ENCODE peak calls at places on chromosomes 13 and 19, in six cellular contexts. P, X, L, U, Z and M are unnamed samples. For H3K4me1, the result is how much of the 10 kb centered on the place peaks cover.

GRCh38 chr13:103238441-103238840 is 172.2 kb upstream of the SLC10A2 start:
- DNase-seq in P (no peak), X (no peak), L (no peak), U (no peak), Z (no peak), M (no peak)

GRCh38 chr13:101455863-101456262 is 3.4 kb downstream of the ITGBL1 start:
- DNase-seq in P (no peak), X (no peak), L (no peak), U (no peak), Z (no peak), M (no peak)

GRCh38 chr13:69264362-69265334 is 843.0 kb upstream of the ATXN8OS start:
- DNase-seq in P (no peak), X (no peak), L (no peak), U (no peak), Z (no peak), M (no peak)

GRCh38 chr13:39952244-39953233 is 297.1 kb downstream of the COG6 start:
- DNase-seq in P (no peak), X (peak), L (no peak), U (no peak), Z (no peak), M (no peak)

GRCh38 chr19:55563261-55563690 is 17.4 kb downstream of the ZNF579 start:
- DNase-seq in P (no peak), X (peak), L (no peak), U (no peak), Z (no peak), M (no peak)

GRCh38 chr13:79434578-79434977 is 28.5 kb upstream of the RBM26 start:
- DNase-seq in P (no peak), X (no peak), L (no peak), U (no peak), Z (no peak), M (no peak)

GRCh38 chr19:2280633-2281264 is 1.2 kb downstream of the PEAK3 start:
- DNase-seq in P (no peak), X (peak), L (no peak), U (no peak), Z (no peak), M (no peak)

GRCh38 chr13:38979891-38980627 is 10.6 kb downstream of the STOML3 start:
- DNase-seq in P (peak), X (peak), L (no peak), U (no peak), Z (no peak), M (no peak)

GRCh38 chr19:38211206-38211605 is 12.8 kb downstream of the DPF1 start:
- DNase-seq in P (no peak), X (no peak), L (no peak), U (no peak), Z (no peak), M (no peak)

GRCh38 chr19:3405261-3405653 is 38.9 kb downstream of the NFIC start:
- DNase-seq in P (no peak), X (no peak), L (no peak), U (no peak), Z (no peak), M (no peak)
- H3K4me1 ChIP-seq in P (under half), X (half or more), L (under half), U (half or more), Z (under half), M (under half)

DNA sequence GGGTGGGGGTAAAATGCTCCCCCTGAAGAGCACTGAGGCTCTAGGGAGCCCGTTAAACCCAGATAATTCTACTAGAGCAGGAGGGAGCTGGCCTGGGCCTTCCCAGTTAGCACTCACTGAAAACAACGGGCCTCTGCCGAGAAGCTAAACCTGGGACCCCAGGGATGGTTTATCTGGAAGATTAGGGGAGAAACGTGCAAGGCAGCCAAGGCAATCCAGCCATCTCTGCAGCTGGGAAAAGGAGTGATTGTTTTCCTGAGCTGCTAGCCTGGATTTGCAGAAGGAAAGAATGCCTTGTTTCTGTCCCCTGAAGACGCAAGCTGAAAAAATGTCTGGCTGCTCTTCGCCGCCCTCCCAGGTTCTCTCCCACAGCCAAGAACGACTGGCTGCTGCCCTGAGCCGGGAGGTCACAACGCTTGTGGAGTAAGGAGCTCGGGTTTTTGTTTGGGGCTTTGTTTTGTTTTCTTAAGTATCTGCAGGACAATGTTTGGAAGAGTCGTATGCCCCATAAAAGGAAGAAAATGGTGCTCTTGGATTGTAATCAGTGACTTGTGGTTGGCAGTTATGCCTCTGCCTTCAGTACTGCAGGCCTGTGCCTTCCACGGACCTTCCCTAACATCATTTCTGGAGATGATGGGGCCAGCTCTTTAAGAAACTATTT is 31.5 kb downstream of the COL4A2 start:
- DNase-seq in P (peak), X (no peak), L (no peak), U (peak), Z (no peak), M (no peak)
- H3K4me1 ChIP-seq in P (half or more), X (under half), L (under half), U (half or more), Z (under half), M (under half)

DNA sequence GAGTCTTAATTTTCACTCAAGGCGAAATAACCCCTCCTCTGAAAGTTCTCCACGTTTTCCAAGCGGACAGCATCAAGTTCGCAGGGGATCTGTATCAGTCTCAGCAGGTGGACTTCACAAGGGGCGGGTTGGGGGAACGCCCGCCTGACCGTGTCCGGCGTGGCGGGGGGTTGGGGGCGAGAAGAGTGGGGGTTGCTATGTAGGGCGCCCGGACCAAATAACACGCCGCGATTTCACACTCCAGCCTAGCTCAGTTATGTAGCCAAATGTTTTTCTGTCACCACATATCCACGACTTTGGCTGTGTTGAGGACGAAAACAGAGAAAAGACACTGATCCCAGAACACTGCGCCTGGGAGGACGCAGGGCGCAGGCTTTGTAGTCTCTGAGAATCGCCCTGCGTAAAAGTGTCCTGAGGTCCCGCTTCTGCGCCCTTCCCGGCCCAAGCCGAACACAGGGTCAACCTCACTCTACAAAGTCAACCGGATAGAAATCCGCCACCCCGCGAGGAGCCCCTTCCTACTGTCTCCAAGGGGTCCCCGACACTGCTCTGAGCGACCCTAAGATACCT is 541 bp downstream of the RUBCNL start:
- DNase-seq in P (no peak), X (no peak), L (peak), U (no peak), Z (no peak), M (no peak)
- H3K4me1 ChIP-seq in P (under half), X (under half), L (under half), U (under half), Z (under half), M (under half)

GRCh38 chr13:34466301-34466700 is 475.8 kb upstream of the NBEA start:
- DNase-seq in P (no peak), X (no peak), L (no peak), U (no peak), Z (no peak), M (no peak)

GRCh38 chr13:34462843-34463242 is 479.2 kb upstream of the NBEA start:
- DNase-seq in P (no peak), X (no peak), L (no peak), U (peak), Z (no peak), M (no peak)

GRCh38 chr13:34467450-34468083 is 474.5 kb upstream of the NBEA start:
- DNase-seq in P (no peak), X (no peak), L (no peak), U (no peak), Z (no peak), M (no peak)

GRCh38 chr13:34465423-34465922 is 476.6 kb upstream of the NBEA start:
- DNase-seq in P (no peak), X (no peak), L (no peak), U (no peak), Z (no peak), M (no peak)

GRCh38 chr13:34464011-34464410 is 478.1 kb upstream of the NBEA start:
- DNase-seq in P (no peak), X (no peak), L (no peak), U (no peak), Z (no peak), M (no peak)
- H3K4me1 ChIP-seq in P (under half), X (under half), L (under half), U (under half), Z (under half), M (under half)